ENCODE peak calls at places on chromosomes 2 and 18, in ten cellular contexts. S is foreskin keratinocyte; E is heart right ventricle; C is A549; L is lower lobe of right lung; V is left lung; R is pancreas; K is CD8-positive, alpha-beta T cell; W is HCT116; U is mucosa of descending colon. J is an unnamed sample.

GRCh38 chr2:115560671-115561070 is 1118.2 kb downstream of the DPP10 start:
- ATAC-seq in S (no peak), E (no peak), C (no peak), L (no peak), V (no peak), R (no peak), K (no peak), W (no peak), U (no peak), J (no peak)

GRCh38 chr18:2559249-2559648 is 12.1 kb downstream of the METTL4 start:
- ATAC-seq in S (no peak), E (no peak), C (no peak), L (no peak), V (no peak), R (no peak), K (no peak), W (no peak), U (no peak), J (no peak)

GRCh38 chr2:69578201-69578555 is 65.4 kb downstream of the AAK1 start:
- ATAC-seq in S (no peak), E (no peak), C (no peak), L (no peak), V (no peak), R (no peak), K (no peak), W (no peak), U (no peak), J (no peak)

GRCh38 chr18:50097702-50098101 is 97.2 kb downstream of the MYO5B start:
- ATAC-seq in S (peak; percentile 50), E (no peak), C (no peak), L (peak; percentile 42), V (peak; percentile 50), R (peak; percentile 62), K (no peak), W (no peak), U (peak; percentile 90), J (peak; percentile 20)

GRCh38 chr2:108786008-108786353 is 590 bp upstream of the CCDC138 start:
- ATAC-seq in S (no peak), E (no peak), C (no peak), L (no peak), V (no peak), R (no peak), K (no peak), W (no peak), U (no peak), J (no peak)

GRCh38 chr18:79912409-79912991 is 39.0 kb downstream of the SLC66A2 start:
- ATAC-seq in S (no peak), E (no peak), C (no peak), L (no peak), V (peak; percentile 20), R (no peak), K (peak; percentile 74), W (no peak), U (peak; percentile 20), J (peak; percentile 40)

GRCh38 chr18:26655614-26656400 is 107.5 kb upstream of the KCTD1 start:
- ATAC-seq in S (peak; percentile 73), E (peak; percentile 85), C (peak; percentile 83), L (peak; percentile 82), V (peak; percentile 79), R (peak; percentile 81), K (no peak), W (peak; percentile 82), U (peak; percentile 78), J (peak; percentile 75)

GRCh38 chr2:121031568-121032340 is 253.2 kb downstream of the TFCP2L1 start:
- ATAC-seq in S (no peak), E (no peak), C (no peak), L (no peak), V (no peak), R (no peak), K (no peak), W (no peak), U (no peak), J (no peak)

GRCh38 chr2:109230980-109231420 is 102.0 kb downstream of the SH3RF3 start:
- ATAC-seq in S (no peak), E (peak; percentile 57), C (no peak), L (no peak), V (peak; percentile 23), R (no peak), K (no peak), W (no peak), U (no peak), J (no peak)

GRCh38 chr2:164595031-164595430 is 26.3 kb downstream of the GRB14 start:
- ATAC-seq in S (no peak), E (no peak), C (no peak), L (no peak), V (no peak), R (no peak), K (no peak), W (no peak), U (no peak), J (no peak)

GRCh38 chr2:152558174-152559091 is 158.8 kb downstream of the PRPF40A start:
- ATAC-seq in S (no peak), E (no peak), C (no peak), L (no peak), V (peak; percentile 45), R (no peak), K (no peak), W (no peak), U (no peak), J (no peak)

GRCh38 chr2:40455661-40456060 is 3.8 kb upstream of the SLC8A1 start:
- ATAC-seq in S (no peak), E (no peak), C (no peak), L (peak; percentile 91), V (peak; percentile 41), R (no peak), K (no peak), W (no peak), U (peak; percentile 44), J (no peak)

GRCh38 chr2:101238930-101239759 is 13.5 kb upstream of the CNOT11 start:
- ATAC-seq in S (no peak), E (no peak), C (peak; percentile 90), L (peak; percentile 62), V (peak; percentile 83), R (peak; percentile 80), K (no peak), W (no peak), U (peak; percentile 93), J (no peak)

GRCh38 chr18:73927494-73927893 is 220.1 kb downstream of the FBXO15 start:
- ATAC-seq in S (no peak), E (no peak), C (no peak), L (no peak), V (no peak), R (no peak), K (no peak), W (no peak), U (peak; percentile 55), J (no peak)

GRCh38 chr2:36427790-36428243 is 72.2 kb downstream of the CRIM1 start:
- ATAC-seq in S (peak; percentile 57), E (no peak), C (peak; percentile 61), L (no peak), V (peak; percentile 44), R (no peak), K (no peak), W (peak; percentile 65), U (no peak), J (no peak)

GRCh38 chr2:218389333-218390150 is 7.5 kb downstream of the SLC11A1 start:
- ATAC-seq in S (no peak), E (no peak), C (no peak), L (no peak), V (no peak), R (no peak), K (no peak), W (no peak), U (no peak), J (no peak)
- H3K4me1 ChIP-seq in S (no peaks in the 10 kb centered on the region), E (no peaks in the 10 kb centered on the region), C (peaks cover 9% of the 10 kb centered on the region), L (peaks cover 12% of the 10 kb centered on the region), V (peaks cover 87% of the 10 kb centered on the region), R (peaks cover 6% of the 10 kb centered on the region), K (peaks cover 19% of the 10 kb centered on the region), W (peaks cover 10% of the 10 kb centered on the region), U (peaks cover 13% of the 10 kb centered on the region), J (peaks cover 11% of the 10 kb centered on the region)

DNA sequence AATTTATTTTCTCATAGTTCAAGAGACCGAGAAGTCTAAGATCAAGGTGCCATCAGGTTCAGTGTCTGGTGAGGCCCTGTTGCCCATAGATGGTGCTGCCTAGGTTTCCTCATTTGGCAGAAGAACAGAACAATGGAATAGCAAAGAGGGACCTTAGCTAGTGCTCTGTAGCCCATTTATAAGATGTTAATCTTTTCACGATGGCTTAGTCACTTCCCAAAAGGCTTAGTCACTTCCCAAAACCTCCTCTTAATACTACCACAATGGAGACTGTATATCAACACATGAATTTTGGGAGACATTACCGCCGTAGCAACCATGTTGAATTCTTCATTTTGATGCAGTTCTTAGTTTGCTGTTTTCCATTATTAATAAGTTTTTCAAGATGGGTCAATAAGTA is 246.3 kb upstream of the NRP2 start:
- ATAC-seq in S (peak; percentile 76), E (no peak), C (no peak), L (no peak), V (no peak), R (no peak), K (no peak), W (no peak), U (no peak), J (no peak)
- TF ChIP-seq CTCF in S (no peak), E (no peak), C (no peak), L (no peak), V (no peak), R (no peak), K (no peak), W (no peak), U (no peak), J (no peak)

DNA sequence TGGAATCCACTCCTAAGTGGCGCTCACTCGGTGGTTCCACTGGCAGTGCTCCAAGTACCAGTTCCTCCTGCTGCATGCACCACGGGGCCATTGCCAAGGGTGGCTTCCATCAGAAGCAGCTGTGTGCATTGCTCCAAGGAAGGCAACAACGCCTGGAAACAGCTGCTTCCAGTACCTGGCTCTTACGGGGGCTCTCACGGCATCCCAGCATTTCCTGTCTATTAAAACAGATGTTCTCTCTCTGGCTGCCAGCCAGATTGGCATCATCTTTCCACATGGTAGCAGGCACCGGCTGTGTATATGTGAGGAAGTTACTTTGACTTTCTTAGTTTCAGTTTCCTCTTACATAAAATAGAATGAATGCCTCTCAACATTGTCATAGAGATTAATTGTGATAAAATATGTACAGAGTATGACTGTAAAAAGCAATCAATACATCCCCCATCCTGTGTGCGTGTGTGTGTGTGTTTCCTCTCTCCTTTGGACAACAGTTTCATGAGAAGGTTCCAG is 84.9 kb downstream of the CMPK2 start:
- ATAC-seq in S (peak; percentile 75), E (peak; percentile 84), C (no peak), L (peak; percentile 46), V (peak; percentile 23), R (no peak), K (no peak), W (no peak), U (no peak), J (peak; percentile 64)
- H3K4me1 ChIP-seq in S (no peaks in the 10 kb centered on the region), E (no peaks in the 10 kb centered on the region), C (no peaks in the 10 kb centered on the region), L (peaks cover 36% of the 10 kb centered on the region), V (peaks cover 30% of the 10 kb centered on the region), R (no peaks in the 10 kb centered on the region), K (peaks cover 3% of the 10 kb centered on the region), W (no peaks in the 10 kb centered on the region), U (no peaks in the 10 kb centered on the region), J (no peaks in the 10 kb centered on the region)

DNA sequence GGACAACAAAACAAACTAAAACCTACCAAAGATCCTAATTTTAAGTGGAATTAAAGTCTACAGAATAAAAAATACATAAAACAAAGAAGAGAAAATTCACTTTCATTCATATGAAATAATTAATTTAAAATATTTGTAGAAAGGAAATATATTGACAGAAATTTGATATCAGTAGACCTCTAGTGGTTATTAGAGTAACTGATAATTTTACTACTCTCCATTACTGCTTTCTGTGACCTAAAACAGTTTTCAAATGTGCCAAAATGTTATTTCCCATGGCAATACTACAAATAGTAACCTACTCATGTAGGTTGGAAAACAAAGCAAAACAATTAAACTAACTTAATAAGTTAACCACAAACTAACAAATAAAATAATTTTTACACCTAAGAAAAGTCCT is 147.1 kb downstream of the NOL4 start:
- ATAC-seq in S (no peak), E (no peak), C (no peak), L (no peak), V (no peak), R (no peak), K (no peak), W (no peak), U (no peak), J (no peak)
- TF ChIP-seq CTCF in S (no peak), E (no peak), C (no peak), L (no peak), V (no peak), R (no peak), K (no peak), W (no peak), U (no peak), J (no peak)